ENCODE peak calls at places on chromosomes 4 and X, in four cellular contexts. B is fibroblast of lung, G is body of pancreas, I is tibial nerve. V is an unnamed sample.
A peak's percentile ranks its signal among the peaks of the same experiment; 100 is the strongest.

GRCh38 chrX:136711147-136711546 is 63.2 kb downstream of the CD40LG start:
- DNase-seq in B (no peak), G (peak; percentile 16), I (peak; percentile 35), V (no peak)

GRCh38 chr4:78247541-78248285 is 190.6 kb downstream of the FRAS1 start:
- DNase-seq in B (no peak), G (no peak), I (no peak), V (peak; percentile 55)

GRCh38 chrX:4579480-4579879 is 866.0 kb upstream of the PRKX start:
- DNase-seq in B (no peak), G (no peak), I (no peak), V (no peak)

GRCh38 chrX:107537815-107538214 is 88.4 kb downstream of the FRMPD3 start:
- DNase-seq in B (peak; percentile 30), G (peak; percentile 40), I (peak; percentile 37), V (no peak)

GRCh38 chr4:10619220-10619619 is 65.3 kb downstream of the CLNK start:
- DNase-seq in B (peak; percentile 87), G (peak; percentile 19), I (no peak), V (no peak)

GRCh38 chrX:40468033-40468979 is 112.5 kb upstream of the ATP6AP2 start:
- DNase-seq in B (peak; percentile 59), G (peak; percentile 62), I (peak; percentile 46), V (no peak)

GRCh38 chr4:77354550-77354949 is 197.5 kb downstream of the CCNG2 start:
- DNase-seq in B (no peak), G (no peak), I (no peak), V (no peak)

GRCh38 chr4:154361450-154361849 is 130.1 kb downstream of the DCHS2 start:
- DNase-seq in B (no peak), G (no peak), I (no peak), V (no peak)

GRCh38 chr4:20126906-20127305 is 124.8 kb upstream of the SLIT2 start:
- DNase-seq in B (peak; percentile 50), G (no peak), I (no peak), V (peak; percentile 90)

GRCh38 chrX:153771261-153771681 is 7.2 kb downstream of the PLXNB3 start:
- DNase-seq in B (no peak), G (no peak), I (no peak), V (no peak)

GRCh38 chr4:78627046-78627965 is 75.7 kb downstream of the ANXA3 start:
- DNase-seq in B (peak; percentile 34), G (no peak), I (no peak), V (peak; percentile 50)

GRCh38 chrX:25976683-25977310 is 161.3 kb upstream of the MAGEB18 start:
- DNase-seq in B (no peak), G (no peak), I (no peak), V (no peak)

GRCh38 chr4:75844151-75844662 is 58.0 kb downstream of the PPEF2 start:
- DNase-seq in B (peak; percentile 96), G (no peak), I (peak; percentile 31), V (no peak)

GRCh38 chrX:115949900-115950822 is 220.4 kb upstream of the AGTR2 start:
- DNase-seq in B (no peak), G (peak; percentile 64), I (no peak), V (no peak)

GRCh38 chrX:48493890-48494364 is 14.9 kb upstream of the PORCN start:
- DNase-seq in B (peak; percentile 32), G (peak; percentile 64), I (no peak), V (no peak)

GRCh38 chr4:111014537-111014936 is 391.7 kb upstream of the PITX2 start:
- DNase-seq in B (no peak), G (no peak), I (no peak), V (no peak)

GRCh38 chr4:156596026-156596425 is 375.6 kb downstream of the PDGFC start:
- DNase-seq in B (peak; percentile 88), G (no peak), I (no peak), V (no peak)

GRCh38 chr4:176789955-176790354 is 2.8 kb downstream of the VEGFC start:
- DNase-seq in B (peak; percentile 71), G (no peak), I (no peak), V (peak; percentile 92)

GRCh38 chrX:56802921-56803848 is 74.1 kb downstream of the NBDY start:
- DNase-seq in B (peak; percentile 62), G (peak; percentile 84), I (peak; percentile 52), V (no peak)

GRCh38 chrX:136021160-136021559 is 35.9 kb downstream of the SLC9A6 start:
- DNase-seq in B (no peak), G (no peak), I (no peak), V (no peak)

GRCh38 chr4:57119054-57119651 is 9.0 kb upstream of the IGFBP7 start:
- DNase-seq in B (peak; percentile 97), G (no peak), I (peak; percentile 45), V (peak; percentile 82)

GRCh38 chr4:146478009-146478408 is 43.7 kb downstream of the SLC10A7 start:
- DNase-seq in B (no peak), G (no peak), I (no peak), V (no peak)

GRCh38 chrX:37348237-37349130 is 680 bp upstream of the PRRG1 start:
- DNase-seq in B (peak; percentile 41), G (no peak), I (no peak), V (no peak)

GRCh38 chr4:94880976-94881375 is 123.2 kb downstream of the BMPR1B start:
- DNase-seq in B (peak; percentile 67), G (no peak), I (no peak), V (no peak)

GRCh38 chrX:5068550-5068949 is 1160.1 kb downstream of the NLGN4X start:
- DNase-seq in B (no peak), G (no peak), I (no peak), V (no peak)

GRCh38 chr4:88107406-88108107 is 50.9 kb downstream of the ABCG2 start:
- DNase-seq in B (peak; percentile 7), G (no peak), I (no peak), V (no peak)

GRCh38 chrX:55007633-55008032 is 7.5 kb downstream of the APEX2 start:
- DNase-seq in B (peak; percentile 76), G (peak; percentile 41), I (peak; percentile 6), V (peak; percentile 56)

GRCh38 chr4:61468091-61468720 is 268.1 kb downstream of the ADGRL3 start:
- DNase-seq in B (peak; percentile 92), G (no peak), I (no peak), V (peak; percentile 84)

GRCh38 chrX:45003080-45003479 is 130.1 kb downstream of the KDM6A start:
- DNase-seq in B (no peak), G (no peak), I (no peak), V (no peak)

GRCh38 chr4:73208376-73208775 is 50.2 kb downstream of the ANKRD17 start:
- DNase-seq in B (peak; percentile 79), G (no peak), I (no peak), V (peak; percentile 71)

GRCh38 chrX:44282753-44283152 is 60.7 kb downstream of the EFHC2 start:
- DNase-seq in B (no peak), G (no peak), I (no peak), V (no peak)

GRCh38 chrX:71282514-71283408 is 674 bp upstream of the NONO start:
- DNase-seq in B (peak; percentile 66), G (no peak), I (no peak), V (peak; percentile 68)

GRCh38 chr4:47374477-47374876 is 89.0 kb downstream of the COMMD8 start:
- DNase-seq in B (peak; percentile 40), G (no peak), I (no peak), V (peak; percentile 19)

DNA sequence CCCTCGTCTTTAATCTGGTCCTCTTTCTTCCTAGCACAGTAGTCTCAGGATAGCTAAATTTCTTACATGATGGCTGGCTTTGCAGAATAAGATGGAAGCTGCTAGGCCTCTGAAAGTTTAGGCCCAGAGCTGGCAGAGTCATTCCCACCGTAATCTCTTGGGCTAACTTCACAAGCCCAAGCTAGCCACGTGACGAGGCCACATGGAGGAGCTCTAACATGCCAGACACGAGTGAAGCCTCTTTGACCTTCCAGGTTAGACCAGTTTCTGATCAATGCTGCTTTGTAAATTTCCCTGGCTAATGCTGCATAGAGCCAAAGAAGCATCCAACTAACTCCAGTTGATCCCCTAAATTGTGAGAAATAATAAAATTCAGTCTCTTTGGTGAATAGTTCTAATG is 9.5 kb upstream of the CENPE start:
- DNase-seq in B (no peak), G (peak; percentile 26), I (no peak), V (no peak)
- TF ChIP-seq CTCF in B (no peak), G (no peak), I (no peak), V (peak; percentile 29)

DNA sequence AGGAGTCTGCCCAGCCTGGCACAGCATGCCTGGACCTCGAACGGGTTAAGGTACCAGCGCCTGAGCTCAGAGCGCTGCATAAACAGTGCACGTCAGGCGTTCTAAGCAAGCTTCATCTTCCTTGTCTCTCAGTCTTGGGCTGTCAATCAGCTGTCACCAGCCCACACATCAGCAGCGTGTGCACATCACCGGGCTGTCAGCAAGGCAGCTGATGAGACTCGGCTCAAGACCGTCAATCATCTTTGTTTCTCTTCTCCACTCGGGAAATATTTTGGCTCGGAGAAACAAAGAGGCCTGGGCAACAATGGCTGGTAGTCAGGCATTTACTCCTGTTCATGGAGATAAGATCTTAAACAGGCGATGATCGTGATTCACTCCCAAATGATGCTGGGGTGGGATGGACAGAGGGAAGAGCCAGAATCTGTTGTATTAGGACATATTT is 141.3 kb downstream of the LDB2 start:
- DNase-seq in B (peak; percentile 82), G (no peak), I (no peak), V (no peak)
- H3K4me1 ChIP-seq in B (no peaks in the 10 kb centered on the region), G (no peaks in the 10 kb centered on the region), I (peaks cover 10% of the 10 kb centered on the region), V (no peaks in the 10 kb centered on the region)

DNA sequence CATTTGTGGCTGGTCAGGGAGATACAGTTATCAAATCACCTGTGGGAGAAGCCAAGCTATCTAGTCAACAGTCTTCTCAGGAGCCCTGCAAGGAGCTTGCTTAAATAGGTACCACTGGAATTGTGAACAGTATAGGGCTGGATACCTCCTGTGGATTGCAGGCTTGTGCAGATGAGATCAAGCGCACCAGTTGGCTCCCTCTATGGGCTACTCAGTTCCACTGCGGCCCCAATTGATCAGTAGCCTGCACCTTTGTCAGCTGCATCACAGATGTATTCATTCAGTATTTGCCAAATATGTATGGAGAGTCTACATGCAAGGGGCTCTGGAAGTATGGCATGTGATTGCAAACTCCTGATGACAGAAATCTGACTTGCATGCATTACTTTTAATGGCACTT is 28.6 kb downstream of the TEX13A start:
- DNase-seq in B (no peak), G (peak; percentile 39), I (no peak), V (no peak)
- TF ChIP-seq CTCF in B (peak; percentile 24), G (no peak), I (peak; percentile 17), V (peak; percentile 56)

GRCh38 chr4:1362046-1362445 is 15.0 kb downstream of the UVSSA start:
- DNase-seq in B (no peak), G (no peak), I (no peak), V (no peak)
- H3K4me1 ChIP-seq in B (no peaks in the 10 kb centered on the region), G (peaks cover 12% of the 10 kb centered on the region), I (peaks cover 23% of the 10 kb centered on the region), V (no peaks in the 10 kb centered on the region)

GRCh38 chrX:262391-262909 is 18.7 kb upstream of the PLCXD1 start:
- DNase-seq in B (no peak), G (peak; percentile 38), I (no peak), V (no peak)
- TF ChIP-seq CTCF in B (no peak), G (no peak), I (no peak), V (no peak)

V was measured in foreskin keratinocyte.